ENCODE peak calls at places on chromosomes 4 and X, in ten cellular contexts. T is activated T-cell treated with anti-CD3 and anti-CD28 coated beads for 1 hour; G is AG10803; E is stimulated activated CD8-positive, alpha-beta memory T cell treated with anti-CD3 and anti-CD28 coated beads, Interleukin-2, amount 100 ng/mL, for 48 hours; N is A172; F is HFF-Myc; O is stromal cell of bone marrow; R is islet precursor cell; V is mesendoderm; J is right cardiac atrium. H is an unnamed sample.
A peak's percentile ranks its signal among the peaks of the same experiment; 100 is the strongest.

GRCh38 chr4:117637347-117637746 is 396.9 kb upstream of the NDST3 start:
- DNase-seq in T (no peak), G (no peak), E (no peak), N (peak; percentile 2), F (no peak), O (no peak), R (no peak), V (no peak), J (no peak), H (peak; percentile 6)

GRCh38 chr4:87745058-87745842 is 54.1 kb upstream of the IBSP start:
- DNase-seq in T (no peak), G (no peak), E (no peak), N (no peak), F (no peak), O (no peak), R (no peak), V (peak; percentile 14), J (no peak), H (no peak)

GRCh38 chr4:2008671-2008920 is 178 bp downstream of the NELFA start:
- DNase-seq in T (no peak), G (no peak), E (no peak), N (no peak), F (no peak), O (no peak), R (no peak), V (no peak), J (no peak), H (no peak)

GRCh38 chr4:173205656-173206055 is 37.0 kb downstream of the GALNT7 start:
- DNase-seq in T (no peak), G (no peak), E (no peak), N (no peak), F (no peak), O (no peak), R (no peak), V (no peak), J (no peak), H (no peak)

GRCh38 chr4:129641179-129641578 is 545.2 kb downstream of the C4orf33 start:
- DNase-seq in T (peak; percentile 15), G (peak; percentile 40), E (no peak), N (peak; percentile 55), F (peak; percentile 6), O (peak; percentile 34), R (peak; percentile 65), V (peak; percentile 64), J (peak; percentile 68), H (no peak)

GRCh38 chr4:159027535-159027934 is 75.3 kb upstream of the RAPGEF2 start:
- DNase-seq in T (no peak), G (no peak), E (no peak), N (no peak), F (no peak), O (no peak), R (no peak), V (no peak), J (no peak), H (no peak)

GRCh38 chrX:11619426-11619825 is 46.3 kb downstream of the ARHGAP6 start:
- DNase-seq in T (no peak), G (peak; percentile 9), E (no peak), N (no peak), F (no peak), O (peak; percentile 26), R (no peak), V (no peak), J (no peak), H (no peak)

GRCh38 chr4:38574559-38575333 is 89.3 kb upstream of the KLF3 start:
- DNase-seq in T (no peak), G (no peak), E (no peak), N (no peak), F (no peak), O (no peak), R (no peak), V (no peak), J (peak; percentile 57), H (no peak)

GRCh38 chr4:56804551-56804950 is 16.9 kb downstream of the SPINK2 start:
- DNase-seq in T (no peak), G (peak; percentile 60), E (no peak), N (peak; percentile 4), F (no peak), O (peak; percentile 18), R (no peak), V (no peak), J (no peak), H (peak; percentile 8)

GRCh38 chrX:38807873-38808272 is 6.6 kb downstream of the MID1IP1 start:
- DNase-seq in T (no peak), G (peak; percentile 57), E (no peak), N (no peak), F (no peak), O (no peak), R (no peak), V (peak; percentile 55), J (no peak), H (no peak)